ENCODE peak calls at places on chromosome 22, in seven cellular contexts. Q is HCT116, Z is GM12878, D is HepG2, T is K562, C is SK-N-SH, E is H1. I is an unnamed sample.

GRCh38 chr22:42928969-42929837 is 72.1 kb upstream of the ARFGAP3 start:
- DNase-seq in Q (no peak), Z (peak), D (peak), T (no peak), C (no peak), E (no peak), I (no peak)

GRCh38 chr22:24205438-24206189 is 24.3 kb downstream of the SUSD2 start:
- DNase-seq in Q (no peak), Z (no peak), D (no peak), T (no peak), C (no peak), E (no peak), I (peak)

GRCh38 chr22:41772645-41773044 is 27.8 kb upstream of the CCDC134 start:
- DNase-seq in Q (no peak), Z (no peak), D (peak), T (no peak), C (no peak), E (no peak), I (no peak)

GRCh38 chr22:37568448-37569008 is 8.2 kb downstream of the CDC42EP1 start:
- DNase-seq in Q (no peak), Z (no peak), D (no peak), T (no peak), C (no peak), E (no peak), I (no peak)

GRCh38 chr22:42172385-42173172 is 42.0 kb upstream of the CYP2D6 start:
- DNase-seq in Q (no peak), Z (no peak), D (peak), T (no peak), C (peak), E (no peak), I (no peak)

GRCh38 chr22:49097966-49098365 is 729.7 kb downstream of the BRD1 start:
- DNase-seq in Q (no peak), Z (no peak), D (no peak), T (no peak), C (no peak), E (no peak), I (no peak)

GRCh38 chr22:41127447-41127846 is 35.1 kb downstream of the EP300 start:
- DNase-seq in Q (no peak), Z (no peak), D (no peak), T (no peak), C (no peak), E (no peak), I (no peak)

GRCh38 chr22:29308791-29309262 is 2.4 kb downstream of the GAS2L1 start:
- DNase-seq in Q (no peak), Z (no peak), D (no peak), T (no peak), C (peak), E (no peak), I (no peak)

GRCh38 chr22:47154621-47155081 is 392.2 kb downstream of the TBC1D22A start:
- DNase-seq in Q (no peak), Z (no peak), D (no peak), T (no peak), C (peak), E (no peak), I (no peak)

GRCh38 chr22:25630446-25630845 is 66.0 kb downstream of the GRK3 start:
- DNase-seq in Q (no peak), Z (no peak), D (no peak), T (no peak), C (no peak), E (no peak), I (no peak)

GRCh38 chr22:46098525-46099475 is 51.5 kb upstream of the PPARA start:
- DNase-seq in Q (no peak), Z (no peak), D (no peak), T (no peak), C (peak), E (no peak), I (no peak)

GRCh38 chr22:43919106-43919965 is 4.3 kb upstream of the PNPLA3 start:
- DNase-seq in Q (no peak), Z (no peak), D (no peak), T (no peak), C (peak), E (no peak), I (no peak)

GRCh38 chr22:39360242-39360641 is 10.5 kb downstream of the SYNGR1 start:
- DNase-seq in Q (no peak), Z (no peak), D (no peak), T (no peak), C (no peak), E (no peak), I (no peak)

GRCh38 chr22:44012172-44012571 is 11.9 kb upstream of the PARVB start:
- DNase-seq in Q (no peak), Z (no peak), D (no peak), T (no peak), C (no peak), E (no peak), I (no peak)

GRCh38 chr22:46525681-46526483 is 11.5 kb downstream of the CELSR1 start:
- DNase-seq in Q (no peak), Z (no peak), D (no peak), T (no peak), C (no peak), E (no peak), I (peak)

GRCh38 chr22:39332441-39333064 is 13.1 kb upstream of the RPL3 start:
- DNase-seq in Q (no peak), Z (peak), D (no peak), T (no peak), C (no peak), E (no peak), I (no peak)

GRCh38 chr22:37416806-37417205 is 10.5 kb downstream of the ELFN2 start:
- DNase-seq in Q (no peak), Z (no peak), D (no peak), T (no peak), C (peak), E (no peak), I (no peak)

GRCh38 chr22:27776410-27776958 is 25.1 kb downstream of the MN1 start:
- DNase-seq in Q (no peak), Z (no peak), D (no peak), T (no peak), C (peak), E (no peak), I (no peak)

GRCh38 chr22:44586337-44586990 is 88.4 kb upstream of the RTL6 start:
- DNase-seq in Q (no peak), Z (no peak), D (no peak), T (no peak), C (no peak), E (no peak), I (no peak)

GRCh38 chr22:44031111-44031963 is 7.2 kb downstream of the PARVB start:
- DNase-seq in Q (no peak), Z (no peak), D (no peak), T (no peak), C (no peak), E (no peak), I (no peak)

GRCh38 chr22:24054356-24054755 is 43.3 kb downstream of the CABIN1 start:
- DNase-seq in Q (no peak), Z (no peak), D (no peak), T (no peak), C (no peak), E (no peak), I (no peak)

GRCh38 chr22:49838771-49839717 is 11.4 kb upstream of the BRD1 start:
- DNase-seq in Q (no peak), Z (peak), D (no peak), T (no peak), C (no peak), E (peak), I (no peak)

GRCh38 chr22:50323900-50324299 is 2.9 kb downstream of the DENND6B start:
- DNase-seq in Q (no peak), Z (no peak), D (no peak), T (no peak), C (no peak), E (no peak), I (no peak)

DNA sequence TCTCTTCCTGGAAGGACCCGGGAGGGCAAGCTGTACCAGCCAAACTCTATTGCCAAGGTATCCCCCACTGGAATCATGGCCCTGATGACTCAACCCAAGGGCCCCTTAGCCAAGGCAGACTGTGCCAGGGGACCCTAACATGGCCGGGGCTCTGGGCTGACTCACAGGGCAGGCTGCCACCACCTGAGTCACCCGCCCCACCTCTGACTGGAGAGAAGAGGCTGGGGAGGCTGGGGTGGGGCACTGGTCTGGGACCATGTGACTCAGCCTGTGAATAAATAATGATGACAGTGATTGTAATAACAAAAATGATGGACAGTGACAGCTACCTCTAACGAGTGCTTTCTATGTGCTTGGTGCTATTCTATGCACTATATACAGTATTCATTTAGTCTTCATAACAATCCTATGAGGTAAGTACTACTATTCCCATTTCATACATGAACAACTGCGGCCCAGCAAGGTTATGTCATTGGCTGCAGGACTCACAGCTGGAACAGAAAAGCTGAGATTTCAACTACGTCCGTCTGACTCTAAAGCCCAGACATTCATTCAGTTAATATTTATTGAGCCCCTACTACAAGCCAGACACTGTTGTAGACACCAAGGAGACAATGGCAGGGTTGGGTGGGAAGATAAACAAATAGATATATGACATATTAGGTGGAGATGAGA is 84.2 kb downstream of the FBXO7 start:
- DNase-seq in Q (peak), Z (no peak), D (no peak), T (no peak), C (no peak), E (no peak), I (no peak)
- TF ChIP-seq JUND in Q (peak), Z (no peak), D (no peak), T (peak), C (peak), E (no peak), I (no peak)

GRCh38 chr22:35949243-35949642 is 79.4 kb downstream of the RBFOX2 start:
- DNase-seq in Q (no peak), Z (no peak), D (peak), T (no peak), C (no peak), E (no peak), I (no peak)
- TF ChIP-seq JUND in Q (no peak), Z (no peak), D (no peak), T (no peak), C (no peak), E (no peak), I (no peak)

DNA sequence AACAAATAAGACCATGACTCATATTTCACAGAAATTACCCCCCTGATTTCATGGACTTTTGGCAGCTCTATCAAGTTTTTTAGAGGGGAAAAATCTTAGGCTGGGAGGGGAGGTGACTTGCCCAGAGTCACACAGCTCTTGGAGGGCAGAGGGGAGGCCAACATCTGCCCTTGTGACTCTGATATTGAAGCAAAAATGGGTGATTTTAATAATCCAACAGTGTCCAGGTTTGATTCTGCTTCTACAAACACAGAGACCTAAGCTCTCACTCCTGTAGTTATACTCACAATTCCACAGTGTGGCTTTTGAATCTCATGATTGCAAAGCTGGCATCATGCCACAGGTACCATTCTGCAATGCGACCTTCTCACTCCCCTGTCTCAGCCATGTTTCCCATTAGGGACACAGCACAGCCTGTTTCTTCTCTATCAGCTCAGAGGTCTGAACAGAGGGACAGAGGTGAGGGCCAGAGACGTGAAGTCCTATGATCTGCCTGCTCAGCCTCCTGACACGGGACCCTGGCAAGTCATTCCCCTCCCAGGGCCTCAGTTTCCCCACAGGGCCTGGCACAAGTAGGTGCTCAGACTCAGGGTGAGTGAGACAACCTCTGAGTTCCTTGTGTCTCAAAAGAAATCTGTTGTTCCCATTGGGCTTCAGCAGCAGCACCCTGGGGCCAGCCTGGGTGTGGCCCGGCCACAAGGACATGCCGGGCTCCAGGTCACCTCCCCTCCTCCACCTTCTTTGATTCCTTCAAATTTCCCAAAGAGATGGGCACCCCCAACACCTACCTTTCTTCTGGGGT is 778 bp downstream of the APOL2 start:
- DNase-seq in Q (no peak), Z (no peak), D (no peak), T (peak), C (peak), E (no peak), I (no peak)
- TF ChIP-seq JUND in Q (no peak), Z (no peak), D (no peak), T (peak), C (no peak), E (no peak), I (no peak)

GRCh38 chr22:17911887-17912286 is 112.5 kb downstream of the MICAL3 start:
- DNase-seq in Q (no peak), Z (no peak), D (no peak), T (no peak), C (no peak), E (no peak), I (no peak)
- TF ChIP-seq JUND in Q (no peak), Z (no peak), D (no peak), T (no peak), C (no peak), E (no peak), I (no peak)

GRCh38 chr22:32533265-32534068 is 58.9 kb downstream of the FBXO7 start:
- DNase-seq in Q (no peak), Z (no peak), D (no peak), T (no peak), C (no peak), E (no peak), I (no peak)
- TF ChIP-seq JUND in Q (no peak), Z (no peak), D (no peak), T (no peak), C (no peak), E (no peak), I (no peak)

GRCh38 chr22:19971276-19972124 is 29.9 kb upstream of the TXNRD2 start:
- DNase-seq in Q (no peak), Z (no peak), D (no peak), T (no peak), C (no peak), E (no peak), I (no peak)
- TF ChIP-seq JUND in Q (no peak), Z (no peak), D (no peak), T (no peak), C (no peak), E (no peak), I (no peak)

I was measured in T47D.